ENCODE peak calls at places on chromosomes 2 and 18, in six cellular contexts. L is D341Med, J is hypothalamus, R is OCI-LY7, I is astrocyte of the spinal cord, F is glutamatergic neuron. P is an unnamed sample.
A peak's percentile ranks its signal among the peaks of the same experiment; 100 is the strongest.

GRCh38 chr18:56799756-56800155 is 148.6 kb downstream of the WDR7 start:
- DNase-seq in L (no peak), J (no peak), R (no peak), I (peak; percentile 21), F (no peak), P (no peak)

GRCh38 chr2:100742884-100743283 is 77.1 kb upstream of the NPAS2 start:
- DNase-seq in L (no peak), J (no peak), R (no peak), I (peak; percentile 90), F (no peak), P (no peak)

GRCh38 chr18:6885992-6886823 is 156.7 kb downstream of the ARHGAP28 start:
- DNase-seq in L (peak; percentile 71), J (no peak), R (peak; percentile 41), I (peak; percentile 63), F (peak; percentile 48), P (peak; percentile 53)

GRCh38 chr2:219109468-219109867 is 48.7 kb upstream of the IHH start:
- DNase-seq in L (no peak), J (no peak), R (no peak), I (no peak), F (no peak), P (no peak)

GRCh38 chr2:127216593-127216992 is 3.5 kb downstream of the CYP27C1 start:
- DNase-seq in L (no peak), J (no peak), R (no peak), I (no peak), F (no peak), P (no peak)

GRCh38 chr2:96245609-96246390 is 20.0 kb downstream of the TMEM127 start:
- DNase-seq in L (no peak), J (no peak), R (peak; percentile 74), I (peak; percentile 51), F (no peak), P (peak; percentile 34)

GRCh38 chr2:128403814-128404708 is 85.4 kb upstream of the HS6ST1 start:
- DNase-seq in L (no peak), J (no peak), R (no peak), I (no peak), F (no peak), P (no peak)

GRCh38 chr2:203861607-203862006 is 6.0 kb upstream of the CTLA4 start:
- DNase-seq in L (no peak), J (no peak), R (no peak), I (no peak), F (no peak), P (no peak)

P was measured in NAMALWA.